ENCODE peak calls at places on chromosomes 13 and 19, in six cellular contexts. S is NCI-H82; A is SW 1271; B is COR-L47; D is stimulated activated CD4-positive, alpha-beta T cell treated with anti-CD3 and anti-CD28 coated beads, Interleukin-4, amount 100 ng/mL, for 1 hour; E is HT-29. F is an unnamed sample.
A peak's percentile ranks its signal among the peaks of the same experiment; 100 is the strongest.

GRCh38 chr13:106083620-106084350 is 451.7 kb downstream of the EFNB2 start:
- DNase-seq in D (no peak), B (peak; percentile 57), A (peak; percentile 1), S (peak; percentile 62), E (peak; percentile 85), F (no peak)

GRCh38 chr13:113863511-113864302 is at the start of gene GAS6:
- DNase-seq in D (no peak), A (no peak), B (peak; percentile 52), E (no peak), S (no peak), F (peak; percentile 86)

GRCh38 chr19:8459520-8460260 is 14.9 kb downstream of the HNRNPM start:
- DNase-seq in D (no peak), S (no peak), E (peak; percentile 41), A (peak; percentile 53), B (no peak), F (no peak)

GRCh38 chr13:19661561-19661960 is 28.1 kb downstream of the MPHOSPH8 start:
- DNase-seq in D (no peak), E (no peak), A (no peak), B (no peak), S (no peak), F (no peak)

GRCh38 chr19:13492128-13492527 is 14.2 kb downstream of the CACNA1A start:
- DNase-seq in E (no peak), B (no peak), S (no peak), A (peak; percentile 83), D (no peak), F (no peak)

GRCh38 chr19:4083677-4084546 is 17.2 kb upstream of the ZBTB7A start:
- DNase-seq in D (no peak), A (no peak), B (no peak), S (no peak), E (peak; percentile 84), F (no peak)

GRCh38 chr19:27392027-27392632 is 1820.8 kb downstream of the UQCRFS1 start:
- DNase-seq in E (no peak), B (no peak), S (no peak), A (no peak), D (no peak), F (peak; percentile 48)

GRCh38 chr13:70568571-70568970 is 460.3 kb upstream of the KLHL1 start:
- DNase-seq in A (peak; percentile 40), B (peak; percentile 37), D (no peak), E (peak; percentile 75), S (peak; percentile 84), F (no peak)

GRCh38 chr13:49679244-49679643 is 12.0 kb downstream of the EBPL start:
- DNase-seq in B (no peak), E (peak; percentile 51), S (no peak), A (peak; percentile 5), D (no peak), F (no peak)

GRCh38 chr19:49801966-49802661 is 11.0 kb downstream of the FUZ start:
- DNase-seq in S (peak; percentile 94), B (no peak), D (no peak), A (no peak), E (peak; percentile 39), F (peak; percentile 96)

GRCh38 chr13:108917581-108917980 is 288.2 kb downstream of the MYO16 start:
- DNase-seq in B (peak; percentile 10), S (no peak), A (no peak), D (no peak), E (no peak), F (no peak)

GRCh38 chr19:32012886-32013635 is 332.3 kb upstream of the ZNF507 start:
- DNase-seq in A (no peak), B (no peak), S (no peak), D (no peak), E (no peak), F (no peak)

GRCh38 chr13:97431365-97431764 is 2.6 kb upstream of the RAP2A start:
- DNase-seq in S (no peak), D (no peak), B (no peak), A (no peak), E (no peak), F (no peak)

GRCh38 chr13:36992362-36992761 is 6.8 kb downstream of the ALG5 start:
- DNase-seq in B (no peak), D (no peak), A (peak; percentile 4), S (no peak), E (no peak), F (no peak)

GRCh38 chr13:43804461-43805070 is 17.8 kb upstream of the ENOX1 start:
- DNase-seq in S (peak; percentile 92), B (peak; percentile 69), E (peak; percentile 89), A (peak; percentile 65), D (no peak), F (no peak)

GRCh38 chr13:63463782-63464610 is 2048.3 kb upstream of the PCDH20 start:
- DNase-seq in A (no peak), E (no peak), D (no peak), B (no peak), S (no peak), F (no peak)

GRCh38 chr19:7522923-7523667 is 671 bp downstream of the MCOLN1 start:
- DNase-seq in D (no peak), B (no peak), E (no peak), A (no peak), S (peak; percentile 19), F (peak; percentile 48)

GRCh38 chr19:10416380-10417257 is 3.7 kb upstream of the PDE4A start:
- DNase-seq in B (peak; percentile 45), S (peak; percentile 91), A (peak; percentile 64), E (peak; percentile 60), D (peak; percentile 91), F (peak; percentile 79)

GRCh38 chr13:75347925-75348324 is 134.0 kb downstream of the TBC1D4 start:
- DNase-seq in B (no peak), S (no peak), D (no peak), E (no peak), A (no peak), F (no peak)

GRCh38 chr13:98322091-98322718 is 145.1 kb upstream of the RNF113B start:
- DNase-seq in E (no peak), B (no peak), D (no peak), S (no peak), A (no peak), F (no peak)

GRCh38 chr19:34733266-34733825 is 697 bp upstream of the ZNF181 start:
- DNase-seq in S (peak; percentile 74), A (no peak), D (no peak), B (peak; percentile 56), E (no peak), F (peak; percentile 80)

GRCh38 chr19:41324921-41325639 is 15.1 kb downstream of the CCDC97 start:
- DNase-seq in A (no peak), B (no peak), E (peak; percentile 49), S (peak; percentile 42), D (no peak), F (peak; percentile 89)

GRCh38 chr13:49253310-49253709 is 5.6 kb downstream of the CDADC1 start:
- DNase-seq in A (no peak), S (no peak), E (no peak), B (no peak), D (no peak), F (no peak)

GRCh38 chr19:55312621-55313117 is 12.5 kb downstream of the TMEM150B start:
- DNase-seq in S (no peak), A (no peak), E (no peak), B (no peak), D (no peak), F (no peak)

GRCh38 chr13:41236369-41236768 is 27.0 kb downstream of the MTRF1 start:
- DNase-seq in B (no peak), E (no peak), A (no peak), D (no peak), S (no peak), F (no peak)

GRCh38 chr19:47351545-47351944 is 2.4 kb downstream of the DHX34 start:
- DNase-seq in S (peak; percentile 81), D (no peak), B (no peak), A (peak; percentile 40), E (peak; percentile 60), F (no peak)